ENCODE peak calls at places on chromosomes 11 and 22, in ten cellular contexts. W, N, P, B, F, Z, I, J, M and V are unnamed samples.

GRCh38 chr22:37740455-37741311 is 43.8 kb downstream of the TRIOBP start:
- DNase-seq in W (no peak), N (no peak), P (no peak), B (no peak), F (no peak), Z (no peak), I (no peak), J (no peak), M (no peak), V (no peak)

GRCh38 chr11:130063398-130063797 is 6.3 kb upstream of the APLP2 start:
- DNase-seq in W (no peak), N (no peak), P (no peak), B (no peak), F (no peak), Z (no peak), I (no peak), J (no peak), M (no peak), V (no peak)

GRCh38 chr11:89279176-89279575 is 101.5 kb downstream of the TYR start:
- DNase-seq in W (no peak), N (no peak), P (no peak), B (no peak), F (no peak), Z (no peak), I (no peak), J (no peak), M (no peak), V (no peak)

GRCh38 chr11:3080104-3080503 is 22.9 kb upstream of the CARS1 start:
- DNase-seq in W (no peak), N (no peak), P (no peak), B (no peak), F (no peak), Z (no peak), I (no peak), J (no peak), M (no peak), V (no peak)

GRCh38 chr11:46305295-46305694 is 27.8 kb downstream of the CREB3L1 start:
- DNase-seq in W (peak; percentile 41), N (no peak), P (no peak), B (no peak), F (no peak), Z (peak; percentile 35), I (no peak), J (peak; percentile 40), M (no peak), V (peak; percentile 94)

GRCh38 chr22:42515896-42516295 is 3.7 kb downstream of the RRP7A start:
- DNase-seq in W (no peak), N (no peak), P (no peak), B (no peak), F (no peak), Z (no peak), I (no peak), J (no peak), M (no peak), V (no peak)

GRCh38 chr11:128511712-128512111 is 75.6 kb downstream of the ETS1 start:
- DNase-seq in W (no peak), N (no peak), P (no peak), B (no peak), F (no peak), Z (no peak), I (no peak), J (no peak), M (no peak), V (no peak)

GRCh38 chr11:77967121-77967520 is 27.3 kb downstream of the INTS4 start:
- DNase-seq in W (no peak), N (no peak), P (no peak), B (no peak), F (no peak), Z (no peak), I (no peak), J (no peak), M (no peak), V (no peak)

GRCh38 chr11:110896358-110896757 is 184.1 kb upstream of the ARHGAP20 start:
- DNase-seq in W (no peak), N (no peak), P (no peak), B (no peak), F (no peak), Z (peak; percentile 74), I (no peak), J (no peak), M (no peak), V (no peak)

GRCh38 chr11:63862923-63863322 is 24.0 kb downstream of the MARK2 start:
- DNase-seq in W (no peak), N (no peak), P (no peak), B (peak; percentile 87), F (no peak), Z (peak; percentile 7), I (no peak), J (no peak), M (no peak), V (peak; percentile 31)

GRCh38 chr11:108647701-108648527 is 17.0 kb upstream of the DDX10 start:
- DNase-seq in W (peak; percentile 95), N (peak; percentile 62), P (peak; percentile 17), B (peak; percentile 54), F (peak; percentile 36), Z (peak; percentile 85), I (peak; percentile 66), J (peak; percentile 83), M (no peak), V (peak; percentile 79)

GRCh38 chr11:46692450-46692849 is 8.0 kb downstream of the ARHGAP1 start:
- DNase-seq in W (no peak), N (no peak), P (no peak), B (no peak), F (no peak), Z (no peak), I (no peak), J (no peak), M (no peak), V (no peak)

GRCh38 chr22:35400335-35400680 is 368 bp downstream of the MCM5 start:
- DNase-seq in W (no peak), N (peak; percentile 1), P (no peak), B (no peak), F (no peak), Z (no peak), I (no peak), J (peak; percentile 33), M (no peak), V (no peak)

GRCh38 chr11:4211991-4212390 is 117.4 kb downstream of the RRM1 start:
- DNase-seq in W (no peak), N (no peak), P (no peak), B (no peak), F (no peak), Z (no peak), I (peak; percentile 6), J (no peak), M (no peak), V (no peak)

GRCh38 chr11:96098511-96099241 is 174.8 kb upstream of the MTMR2 start:
- DNase-seq in W (peak; percentile 65), N (no peak), P (no peak), B (no peak), F (no peak), Z (no peak), I (no peak), J (no peak), M (no peak), V (no peak)

GRCh38 chr11:110026823-110027626 is 66.2 kb upstream of the ZC3H12C start:
- DNase-seq in W (peak; percentile 96), N (no peak), P (no peak), B (no peak), F (no peak), Z (no peak), I (no peak), J (peak; percentile 92), M (no peak), V (peak; percentile 65)

GRCh38 chr11:6269994-6270393 is 10.4 kb downstream of the CCKBR start:
- DNase-seq in W (no peak), N (no peak), P (no peak), B (no peak), F (no peak), Z (no peak), I (no peak), J (no peak), M (no peak), V (no peak)

GRCh38 chr11:304915-305833 is 2.4 kb upstream of the IFITM2 start:
- DNase-seq in W (peak; percentile 73), N (peak; percentile 26), P (no peak), B (no peak), F (peak; percentile 44), Z (peak; percentile 59), I (peak; percentile 56), J (peak; percentile 74), M (peak; percentile 58), V (peak; percentile 77)

GRCh38 chr11:76771446-76772099 is 11.6 kb upstream of the TSKU start:
- DNase-seq in W (no peak), N (no peak), P (no peak), B (no peak), F (no peak), Z (no peak), I (no peak), J (no peak), M (no peak), V (no peak)

GRCh38 chr11:40306938-40307548 is 1152.4 kb downstream of the LRRC4C start:
- DNase-seq in W (peak; percentile 66), N (peak; percentile 4), P (no peak), B (no peak), F (no peak), Z (peak; percentile 59), I (peak; percentile 11), J (peak; percentile 46), M (no peak), V (peak; percentile 51)

GRCh38 chr11:74546752-74547151 is 45.6 kb upstream of the POLD3 start:
- DNase-seq in W (no peak), N (no peak), P (no peak), B (peak; percentile 41), F (no peak), Z (no peak), I (no peak), J (no peak), M (no peak), V (no peak)

GRCh38 chr11:2793781-2794418 is 91.7 kb downstream of the CDKN1C start:
- DNase-seq in W (no peak), N (no peak), P (no peak), B (no peak), F (no peak), Z (no peak), I (no peak), J (no peak), M (no peak), V (no peak)

GRCh38 chr11:10637629-10638028 is 55.9 kb downstream of the IRAG1 start:
- DNase-seq in W (no peak), N (no peak), P (no peak), B (no peak), F (no peak), Z (no peak), I (no peak), J (no peak), M (no peak), V (no peak)